ENCODE peak calls at places on chromosomes 5 and 9, in eight cellular contexts. X, D, M, K, V, N, Y and P are unnamed samples. For H3K27me3, the result is how much of the 10 kb centered on the place peaks cover.

GRCh38 chr5:134515801-134516200 is 9.7 kb upstream of the JADE2 start:
- DNase-seq in D (no peak), M (no peak), X (no peak), K (no peak), N (no peak), V (no peak), Y (no peak), P (no peak)

GRCh38 chr9:5825896-5826622 is 6.9 kb downstream of the ERMP1 start:
- DNase-seq in Y (no peak), D (no peak), M (no peak), V (no peak), X (no peak), K (no peak), N (no peak), P (no peak)

GRCh38 chr9:99140685-99141314 is 35.9 kb downstream of the TGFBR1 start:
- DNase-seq in M (peak), K (peak), V (peak), N (peak), Y (peak), X (peak), D (peak), P (no peak)

GRCh38 chr9:114178076-114178475 is 22.7 kb downstream of the COL27A1 start:
- DNase-seq in V (no peak), Y (no peak), X (no peak), D (peak), M (no peak), K (no peak), N (no peak), P (no peak)

GRCh38 chr9:93071464-93071863 is 13.0 kb downstream of the SUSD3 start:
- DNase-seq in D (no peak), V (no peak), N (peak), M (peak), K (no peak), X (peak), Y (peak), P (no peak)

GRCh38 chr5:88509403-88509802 is 240.8 kb upstream of the TMEM161B start:
- DNase-seq in Y (no peak), D (no peak), V (peak), K (no peak), N (no peak), M (no peak), X (no peak), P (no peak)

GRCh38 chr5:6592611-6593010 is 40.2 kb downstream of the NSUN2 start:
- DNase-seq in Y (no peak), M (no peak), D (no peak), V (no peak), X (peak), K (no peak), N (no peak), P (no peak)

GRCh38 chr5:84642795-84643194 is 258.1 kb upstream of the EDIL3 start:
- DNase-seq in Y (no peak), K (no peak), V (no peak), X (peak), M (no peak), D (no peak), N (no peak), P (no peak)

GRCh38 chr5:176174345-176175025 is 63.7 kb upstream of the SIMC1 start:
- DNase-seq in N (no peak), V (no peak), D (no peak), M (no peak), X (no peak), K (no peak), Y (no peak), P (no peak)

GRCh38 chr5:140365941-140366340 is 5.9 kb downstream of the SLC4A9 start:
- DNase-seq in K (no peak), X (no peak), V (no peak), N (no peak), D (no peak), M (no peak), Y (no peak), P (no peak)

GRCh38 chr9:130262061-130262745 is 3.4 kb upstream of the HMCN2 start:
- DNase-seq in V (no peak), N (no peak), M (no peak), X (no peak), D (no peak), K (peak), Y (no peak), P (no peak)

GRCh38 chr9:27094640-27095039 is 14.4 kb upstream of the TEK start:
- DNase-seq in M (no peak), Y (no peak), N (no peak), V (no peak), K (no peak), D (no peak), X (peak), P (no peak)

GRCh38 chr9:131733601-131734061 is 6.2 kb downstream of the RAPGEF1 start:
- DNase-seq in D (peak), V (peak), Y (peak), X (peak), N (no peak), M (no peak), K (no peak), P (peak)

GRCh38 chr9:115109486-115109885 is 8.5 kb downstream of the TNC start:
- DNase-seq in K (no peak), V (no peak), X (peak), N (no peak), Y (no peak), D (no peak), M (no peak), P (no peak)

GRCh38 chr5:41598011-41598410 is 87.6 kb upstream of the PLCXD3 start:
- DNase-seq in N (no peak), V (no peak), Y (no peak), K (no peak), D (no peak), X (no peak), M (no peak), P (no peak)

GRCh38 chr5:76548525-76549229 is 74.5 kb downstream of the F2RL2 start:
- DNase-seq in D (no peak), N (no peak), X (no peak), Y (no peak), M (no peak), V (no peak), K (no peak), P (no peak)

GRCh38 chr5:173542964-173543363 is 73.5 kb downstream of the BOD1 start:
- DNase-seq in K (no peak), Y (no peak), D (no peak), X (no peak), V (no peak), N (no peak), M (no peak), P (no peak)

GRCh38 chr9:80041821-80042220 is 470.1 kb downstream of the TLE4 start:
- DNase-seq in Y (no peak), K (no peak), V (no peak), M (no peak), D (no peak), X (no peak), N (no peak), P (no peak)

GRCh38 chr9:95753762-95754465 is 121.6 kb upstream of the ERCC6L2 start:
- DNase-seq in K (no peak), D (no peak), X (peak), N (no peak), V (no peak), M (no peak), Y (peak), P (no peak)

GRCh38 chr9:121340676-121341392 is 29.2 kb downstream of the STOM start:
- DNase-seq in K (no peak), X (no peak), D (no peak), M (no peak), N (no peak), Y (no peak), V (peak), P (peak)

DNA sequence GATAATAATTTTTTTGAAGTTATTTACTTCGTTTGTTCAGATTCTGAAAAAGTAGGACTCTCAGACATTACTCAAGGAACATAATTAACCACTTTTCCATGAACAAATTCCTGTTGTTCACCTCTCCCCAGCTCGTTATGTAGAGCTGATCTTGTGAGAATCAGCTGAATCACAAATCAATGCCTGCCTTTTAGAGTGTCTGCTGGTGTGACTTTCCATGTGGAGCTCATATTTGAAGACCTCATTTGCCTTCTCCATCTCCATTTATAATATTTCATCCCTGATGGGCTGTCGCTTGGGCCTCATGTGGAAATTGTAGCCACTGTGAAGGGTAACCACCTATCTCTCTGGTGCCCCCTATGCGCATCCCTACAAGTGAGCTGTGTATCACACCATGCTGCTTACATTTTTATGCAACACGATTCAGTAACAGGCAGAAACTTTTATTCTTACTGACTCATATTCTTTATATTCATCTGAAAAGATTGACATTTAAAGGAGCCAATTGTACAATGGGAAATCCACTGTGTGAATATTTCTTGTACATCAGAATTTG is 111.3 kb downstream of the STK32A start:
- DNase-seq in V (no peak), K (no peak), X (no peak), N (no peak), M (no peak), D (no peak), Y (peak), P (no peak)
- TF ChIP-seq CTCF in V (no peak), K (no peak), X (no peak), N (no peak), M (no peak), D (no peak), Y (peak), P (peak)

GRCh38 chr9:127976943-127977871 is 3.6 kb downstream of the EEIG1 start:
- DNase-seq in D (peak), X (no peak), Y (no peak), K (no peak), V (no peak), N (no peak), M (no peak), P (no peak)
- H3K4me3 ChIP-seq in D (peak), X (peak), Y (peak), K (no peak), V (peak), N (peak), M (no peak), P (peak)

GRCh38 chr5:16936150-16937022 is at the start of gene MYO10:
- DNase-seq in D (peak), M (no peak), K (peak), Y (peak), N (peak), V (no peak), X (peak), P (peak)
- H3K27me3 ChIP-seq in D (under half), M (under half), K (under half), Y (under half), N (under half), V (under half), X (under half), P (under half)

GRCh38 chr5:78920604-78921003 is 64.5 kb downstream of the ARSB start:
- DNase-seq in X (peak), D (no peak), K (no peak), N (no peak), Y (peak), V (no peak), M (no peak), P (no peak)
- TF ChIP-seq CTCF in X (peak), D (peak), K (peak), N (no peak), Y (peak), V (peak), M (no peak), P (no peak)

GRCh38 chr9:124911766-124912165 is 29.1 kb downstream of the GOLGA1 start:
- DNase-seq in M (no peak), D (no peak), Y (no peak), N (no peak), V (no peak), K (no peak), X (no peak), P (no peak)

GRCh38 chr9:124913378-124913777 is 27.5 kb downstream of the GOLGA1 start:
- DNase-seq in K (no peak), Y (no peak), N (no peak), V (no peak), M (no peak), X (no peak), D (no peak), P (no peak)

GRCh38 chr9:124906966-124907365 is 33.9 kb downstream of the GOLGA1 start:
- DNase-seq in X (no peak), M (no peak), D (no peak), Y (no peak), V (no peak), K (no peak), N (no peak), P (no peak)

GRCh38 chr9:124908098-124908497 is 32.8 kb downstream of the GOLGA1 start:
- DNase-seq in V (no peak), K (no peak), X (no peak), Y (no peak), N (no peak), D (no peak), M (no peak), P (no peak)
- H3K4me3 ChIP-seq in V (no peak), K (no peak), X (no peak), Y (no peak), N (no peak), D (no peak), M (no peak), P (no peak)

GRCh38 chr5:179111267-179112207 is 51.4 kb downstream of the ZNF354C start:
- DNase-seq in Y (no peak), D (no peak), V (no peak), X (no peak), N (no peak), K (no peak), M (no peak), P (no peak)
- H3K27me3 ChIP-seq in Y (under half), D (under half), V (under half), X (under half), N (under half), K (under half), M (under half), P (under half)

GRCh38 chr5:9316041-9316440 is 229.8 kb downstream of the SEMA5A start:
- DNase-seq in N (no peak), Y (no peak), D (no peak), V (no peak), X (no peak), M (no peak), K (no peak), P (no peak)

GRCh38 chr5:9316733-9317132 is 229.1 kb downstream of the SEMA5A start:
- DNase-seq in Y (no peak), V (no peak), X (no peak), N (no peak), D (no peak), K (no peak), M (no peak), P (no peak)

GRCh38 chr5:9318031-9318430 is 227.8 kb downstream of the SEMA5A start:
- DNase-seq in N (no peak), K (no peak), M (no peak), X (no peak), D (no peak), V (no peak), Y (no peak), P (no peak)

DNA sequence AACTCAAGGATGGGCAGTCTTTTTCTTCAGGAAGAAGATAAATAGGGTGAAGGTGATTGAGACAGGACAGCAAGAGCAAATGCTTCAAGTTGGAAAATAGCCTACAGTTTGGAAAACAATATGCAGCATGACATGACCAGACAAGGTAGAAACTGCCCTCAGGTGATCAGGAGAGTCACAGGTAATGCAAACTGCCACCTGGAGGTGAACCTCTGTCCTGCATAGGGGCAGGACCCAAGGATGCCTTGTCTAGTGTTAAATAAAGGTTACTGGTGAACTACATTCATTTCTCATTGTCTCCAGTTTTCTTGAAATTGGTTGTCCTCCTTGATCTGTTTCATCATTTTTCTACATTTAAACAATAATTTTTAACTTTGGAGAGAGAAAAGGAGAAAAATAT is 232.1 kb downstream of the SEMA5A start:
- DNase-seq in D (no peak), Y (peak), X (no peak), V (no peak), M (no peak), N (no peak), K (no peak), P (no peak)
- TF ChIP-seq CTCF in D (no peak), Y (peak), X (no peak), V (no peak), M (no peak), N (no peak), K (no peak), P (no peak)

GRCh38 chr5:157520911-157521703 is 54.5 kb downstream of the ADAM19 start:
- DNase-seq in V (no peak), X (peak), N (no peak), M (no peak), K (peak), Y (peak), D (no peak), P (no peak)
- H3K4me3 ChIP-seq in V (no peak), X (no peak), N (no peak), M (no peak), K (no peak), Y (no peak), D (no peak), P (no peak)

GRCh38 chr9:136274786-136275654 is 28.9 kb downstream of the CCDC187 start:
- DNase-seq in D (no peak), M (no peak), X (no peak), Y (no peak), N (no peak), V (no peak), K (no peak), P (no peak)
- H3K27me3 ChIP-seq in D (half or more), M (under half), X (under half), Y (under half), N (under half), V (half or more), K (half or more), P (under half)

DNA sequence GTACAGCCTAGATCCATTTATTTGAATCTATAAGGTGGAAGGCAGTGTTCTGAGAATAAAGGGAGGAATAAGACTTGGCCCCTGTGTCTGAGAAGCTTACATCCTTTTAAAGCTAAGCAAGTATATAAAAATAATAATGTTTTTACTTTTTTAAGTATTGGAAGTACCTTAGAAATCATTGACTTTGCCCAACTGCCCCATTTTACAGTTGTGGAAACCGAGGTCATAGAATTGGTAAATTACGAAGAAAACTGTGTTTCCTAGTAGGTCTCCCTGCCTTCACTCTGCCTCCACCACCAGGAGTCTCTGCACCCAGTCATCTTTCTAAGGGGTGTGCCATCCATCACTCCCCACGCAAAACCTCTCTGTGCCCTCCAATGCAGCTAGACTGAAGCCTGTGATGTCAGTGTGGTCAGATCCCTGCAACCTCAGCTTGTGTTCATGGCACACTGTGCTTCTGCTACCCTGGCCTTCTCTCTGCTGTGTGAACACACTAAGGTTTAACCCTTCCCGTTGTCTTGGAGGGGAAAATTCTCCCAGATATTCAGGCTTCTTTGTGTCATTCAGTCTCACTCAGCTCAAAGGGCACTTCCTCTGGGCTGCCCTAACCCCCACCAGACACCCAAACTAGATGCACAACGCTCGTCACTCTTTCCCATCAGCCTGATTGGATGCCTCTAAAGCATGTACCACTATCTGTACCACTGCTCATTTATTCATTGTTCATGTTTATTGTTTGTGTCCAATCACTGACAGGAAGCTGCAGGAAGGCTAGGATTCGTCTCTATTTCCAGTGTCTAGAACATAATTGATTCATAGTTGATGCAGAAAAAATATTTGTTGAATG is 18.2 kb downstream of the ADRB2 start:
- DNase-seq in Y (peak), K (no peak), D (no peak), N (no peak), X (no peak), V (no peak), M (no peak), P (no peak)
- TF ChIP-seq CTCF in Y (peak), K (no peak), D (no peak), N (no peak), X (no peak), V (no peak), M (no peak), P (no peak)